ENCODE peak calls at places on chromosomes 7 and 10, in five cellular contexts. U, I, L, Z and W are unnamed samples.

GRCh38 chr10:72106896-72107295 is 18.5 kb upstream of the SPOCK2 start:
- DNase-seq in U (no peak), L (no peak), Z (no peak), I (no peak), W (no peak)

GRCh38 chr10:103583871-103584215 is 90.3 kb downstream of the NEURL1 start:
- DNase-seq in I (no peak), U (no peak), L (no peak), Z (no peak), W (no peak)

GRCh38 chr10:28587270-28587969 is 54.5 kb downstream of the WAC start:
- DNase-seq in U (peak; percentile 25), L (no peak), Z (no peak), I (no peak), W (no peak)

GRCh38 chr7:91814189-91814588 is 66.3 kb downstream of the MTERF1 start:
- DNase-seq in U (no peak), I (no peak), L (no peak), Z (no peak), W (no peak)

GRCh38 chr10:31404640-31405039 is 85.6 kb downstream of the ZEB1 start:
- DNase-seq in I (peak; percentile 76), Z (no peak), L (no peak), U (no peak), W (no peak)

GRCh38 chr7:81908220-81908619 is 138.4 kb upstream of the HGF start:
- DNase-seq in U (no peak), L (no peak), I (no peak), Z (no peak), W (no peak)

GRCh38 chr10:17001961-17002749 is 127.5 kb downstream of the CUBN start:
- DNase-seq in I (no peak), L (no peak), U (no peak), Z (no peak), W (no peak)

GRCh38 chr7:44072364-44073231 is 7.2 kb upstream of the PGAM2 start:
- DNase-seq in U (peak; percentile 65), Z (peak; percentile 63), L (peak; percentile 96), I (peak; percentile 85), W (peak; percentile 60)

GRCh38 chr7:157573244-157573643 is 236.4 kb downstream of the DNAJB6 start:
- DNase-seq in Z (no peak), I (no peak), U (no peak), L (no peak), W (no peak)

GRCh38 chr10:87771871-87772500 is 46.0 kb downstream of the ATAD1 start:
- DNase-seq in L (no peak), Z (no peak), I (peak; percentile 38), U (no peak), W (no peak)

GRCh38 chr7:150737265-150738055 is at the start of gene GIMAP5:
- DNase-seq in Z (no peak), I (no peak), L (no peak), U (no peak), W (no peak)

GRCh38 chr10:72088879-72089585 is 681 bp upstream of the SPOCK2 start:
- DNase-seq in I (no peak), L (no peak), U (no peak), Z (no peak), W (no peak)

GRCh38 chr10:110376021-110376773 is 71.5 kb upstream of the SMNDC1 start:
- DNase-seq in Z (no peak), I (no peak), U (no peak), L (no peak), W (peak; percentile 38)

GRCh38 chr10:93081296-93081695 is 7.6 kb downstream of the CYP26A1 start:
- DNase-seq in U (no peak), L (no peak), Z (no peak), I (no peak), W (no peak)

GRCh38 chr10:115026041-115026779 is 67.0 kb upstream of the ATRNL1 start:
- DNase-seq in I (no peak), U (no peak), Z (no peak), L (no peak), W (no peak)

GRCh38 chr7:84629216-84629615 is 434.6 kb upstream of the SEMA3A start:
- DNase-seq in Z (no peak), I (no peak), U (no peak), L (no peak), W (no peak)

GRCh38 chr7:15929406-15929805 is 242.9 kb upstream of the MEOX2 start:
- DNase-seq in U (no peak), Z (no peak), I (no peak), L (no peak), W (no peak)

GRCh38 chr10:59903871-59904270 is 2.5 kb downstream of the CCDC6 start:
- DNase-seq in L (no peak), U (no peak), Z (no peak), I (no peak), W (no peak)

GRCh38 chr10:79382491-79382941 is 35.2 kb downstream of the PPIF start:
- DNase-seq in Z (no peak), U (peak; percentile 24), I (no peak), L (peak; percentile 45), W (peak; percentile 26)

GRCh38 chr7:105677395-105677701 is 96.1 kb upstream of the EFCAB10 start:
- DNase-seq in L (no peak), I (no peak), U (no peak), Z (no peak), W (no peak)

GRCh38 chr7:21898265-21898930 is 47.3 kb downstream of the CDCA7L start:
- DNase-seq in U (no peak), Z (no peak), L (no peak), I (no peak), W (no peak)

GRCh38 chr10:86178401-86179142 is 188.0 kb downstream of the GRID1 start:
- DNase-seq in I (peak; percentile 68), L (no peak), U (no peak), Z (no peak), W (no peak)

GRCh38 chr10:48574817-48575380 is 30.0 kb downstream of the ARHGAP22 start:
- DNase-seq in L (no peak), U (no peak), I (no peak), Z (no peak), W (no peak)

GRCh38 chr10:87715727-87716670 is 56.3 kb downstream of the PAPSS2 start:
- DNase-seq in I (no peak), U (no peak), Z (no peak), L (no peak), W (no peak)

GRCh38 chr7:92133133-92133736 is 1.0 kb downstream of the CYP51A1 start:
- DNase-seq in Z (no peak), L (no peak), U (no peak), I (no peak), W (no peak)

GRCh38 chr10:120145107-120145506 is 252.6 kb downstream of the SEC23IP start:
- DNase-seq in Z (no peak), I (no peak), U (no peak), L (no peak), W (no peak)

GRCh38 chr10:79132681-79133381 is 64.1 kb downstream of the ZMIZ1 start:
- DNase-seq in Z (no peak), I (peak; percentile 83), U (no peak), L (no peak), W (no peak)

GRCh38 chr7:118080947-118081346 is 103.0 kb upstream of the LSM8 start:
- DNase-seq in Z (no peak), U (no peak), L (peak; percentile 65), I (no peak), W (no peak)

GRCh38 chr7:76428868-76429805 is 4.4 kb downstream of the ZP3 start:
- DNase-seq in Z (no peak), I (no peak), U (no peak), L (peak; percentile 69), W (no peak)

GRCh38 chr7:133344275-133344674 is 91.4 kb downstream of the EXOC4 start:
- DNase-seq in I (no peak), U (no peak), Z (no peak), L (no peak), W (no peak)

GRCh38 chr7:26534649-26535482 is 243.2 kb downstream of the SNX10 start:
- DNase-seq in L (no peak), I (peak; percentile 47), Z (no peak), U (no peak), W (no peak)

GRCh38 chr10:98433371-98433770 is 13.4 kb downstream of the HPS1 start:
- DNase-seq in Z (no peak), U (no peak), I (no peak), L (no peak), W (no peak)
- H3K36me3 ChIP-seq in Z (peaks cover 4% of the 10 kb centered on the region), U (peaks cover 100% of the 10 kb centered on the region), I (peaks cover 17% of the 10 kb centered on the region), L (peaks cover 13% of the 10 kb centered on the region), W (peaks cover 30% of the 10 kb centered on the region)

GRCh38 chr10:113980408-113981087 is 63.1 kb upstream of the ADRB1 start:
- DNase-seq in U (no peak), L (no peak), Z (no peak), I (no peak), W (no peak)
- TF ChIP-seq CTCF in U (no peak), L (peak; percentile 40), Z (no peak), I (peak; percentile 17), W (no peak)

GRCh38 chr10:42934351-42934811 is 142.5 kb upstream of the RET start:
- DNase-seq in Z (no peak), L (no peak), I (no peak), U (no peak), W (peak; percentile 27)
- H3K27me3 ChIP-seq in Z (no peaks in the 10 kb centered on the region), L (peaks cover 14% of the 10 kb centered on the region), I (peaks cover 53% of the 10 kb centered on the region), U (peaks cover 64% of the 10 kb centered on the region), W (peaks cover 4% of the 10 kb centered on the region)

DNA sequence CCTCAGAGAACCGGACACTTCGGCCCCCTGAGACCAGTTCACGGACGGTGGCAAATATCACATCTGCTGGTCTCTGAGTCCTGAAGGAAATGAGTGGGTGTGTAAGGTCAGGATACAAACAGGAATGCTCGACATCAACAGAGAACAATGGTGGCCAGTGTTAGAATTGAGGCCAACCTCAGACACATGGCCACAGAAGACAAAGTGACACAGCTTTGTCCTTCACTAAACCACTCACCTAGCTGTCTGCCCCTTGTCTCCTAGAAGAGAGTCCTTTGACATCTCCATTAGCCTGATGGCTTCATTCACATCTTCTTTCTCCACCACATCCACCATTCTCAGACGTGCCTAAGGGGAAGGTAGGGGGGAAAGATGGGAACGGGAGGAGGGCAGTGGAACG is 4.3 kb downstream of the COPS6 start:
- DNase-seq in L (no peak), U (no peak), I (no peak), Z (no peak), W (no peak)
- H3K36me3 ChIP-seq in L (peaks cover 79% of the 10 kb centered on the region), U (peaks cover 81% of the 10 kb centered on the region), I (peaks cover 75% of the 10 kb centered on the region), Z (peaks cover 22% of the 10 kb centered on the region), W (peaks cover 59% of the 10 kb centered on the region)

GRCh38 chr7:12674861-12675260 is 12.6 kb upstream of the ARL4A start:
- DNase-seq in L (no peak), Z (peak; percentile 48), I (no peak), U (no peak), W (peak; percentile 44)
- TF ChIP-seq CTCF in L (peak; percentile 24), Z (peak; percentile 61), I (peak; percentile 62), U (peak; percentile 41), W (no peak)

DNA sequence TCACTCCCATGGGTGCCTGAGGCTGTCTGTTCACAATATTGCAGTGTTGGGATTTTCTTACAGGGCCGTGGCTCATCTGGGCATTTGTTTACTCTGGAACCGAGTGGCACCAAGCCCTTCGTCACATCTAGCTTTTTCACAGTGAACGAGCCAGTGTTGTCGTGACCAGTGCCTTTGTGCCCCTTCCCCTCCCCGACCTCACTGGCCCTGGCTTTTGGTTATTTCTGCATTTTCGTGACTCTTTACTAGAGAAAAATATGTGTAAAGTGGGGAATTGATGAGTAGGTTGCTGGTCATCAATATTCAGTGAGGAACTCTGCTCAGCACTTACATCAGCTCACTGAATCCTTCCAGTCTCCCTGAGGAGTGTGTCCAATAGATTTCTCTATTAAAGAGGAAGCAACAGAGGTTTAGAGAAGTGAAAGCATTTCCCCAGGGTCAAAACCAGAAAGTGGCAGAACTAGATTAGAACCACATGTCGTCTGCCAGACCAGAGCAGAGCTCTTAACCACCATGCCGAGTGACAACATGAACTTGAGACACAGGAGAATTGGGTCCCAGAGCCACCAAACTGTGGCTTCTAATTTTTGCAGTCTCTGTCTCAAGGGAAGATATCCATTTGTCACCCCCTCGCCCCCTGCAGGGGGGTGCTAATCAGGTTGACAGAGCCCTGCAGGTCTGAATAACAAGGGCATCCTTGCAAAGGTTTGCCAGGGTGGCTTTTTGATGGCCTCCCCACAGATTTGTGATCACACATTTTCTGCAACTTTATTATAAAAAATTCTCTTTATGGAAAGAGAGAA is 125.3 kb downstream of the CHN2 start:
- DNase-seq in U (no peak), Z (peak; percentile 32), I (no peak), L (no peak), W (no peak)
- H3K27me3 ChIP-seq in U (no peaks in the 10 kb centered on the region), Z (no peaks in the 10 kb centered on the region), I (peaks cover 3% of the 10 kb centered on the region), L (no peaks in the 10 kb centered on the region), W (no peaks in the 10 kb centered on the region)